ENCODE peak calls at places on chromosomes 12 and 14, in eight cellular contexts. Z is CD8-positive, alpha-beta memory T cell; T is prostate gland; K is tibial nerve; S is RWPE2; Q is mucosa of descending colon; R is effector memory CD4-positive, alpha-beta T cell; F is CD4-positive, CD25-positive, alpha-beta regulatory T cell. D is an unnamed sample. For H3K9me3, the result is how much of the 10 kb centered on the place peaks cover.

GRCh38 chr14:32077081-32078029 is at the start of gene ARHGAP5:
- DNase-seq in F (peak), T (no peak), K (no peak), Q (peak), S (peak), R (peak), Z (peak), D (no peak)

GRCh38 chr14:104157303-104157928 is 19.0 kb downstream of the KIF26A start:
- DNase-seq in K (no peak), S (no peak), R (no peak), T (no peak), Q (no peak), Z (no peak), F (no peak), D (no peak)

GRCh38 chr12:62817556-62818271 is 117.2 kb downstream of the PPM1H start:
- DNase-seq in Q (no peak), F (no peak), S (no peak), K (no peak), R (no peak), T (no peak), Z (no peak), D (no peak)

GRCh38 chr14:104207142-104207845 is 68.9 kb downstream of the KIF26A start:
- DNase-seq in R (no peak), K (no peak), Q (peak), F (no peak), S (no peak), Z (no peak), T (no peak), D (no peak)

GRCh38 chr12:104226672-104227071 is 11.1 kb downstream of the TXNRD1 start:
- DNase-seq in Q (no peak), S (no peak), T (no peak), Z (no peak), K (no peak), R (no peak), F (no peak), D (no peak)

GRCh38 chr12:14394317-14395058 is 29.0 kb downstream of the ATF7IP start:
- DNase-seq in K (no peak), T (peak), Z (no peak), Q (no peak), F (peak), S (no peak), R (no peak), D (no peak)

GRCh38 chr12:111033281-111034147 is 113.1 kb upstream of the MYL2 start:
- DNase-seq in R (no peak), Z (no peak), T (peak), Q (no peak), S (peak), K (no peak), F (no peak), D (no peak)

GRCh38 chr12:68327896-68328295 is 4.3 kb downstream of the MDM1 start:
- DNase-seq in K (no peak), Z (no peak), S (no peak), Q (no peak), T (no peak), R (no peak), F (no peak), D (no peak)

GRCh38 chr14:21090194-21090939 is 8.1 kb downstream of the ZNF219 start:
- DNase-seq in Q (peak), F (no peak), T (no peak), Z (no peak), R (no peak), K (no peak), S (no peak), D (no peak)

GRCh38 chr14:55133416-55133815 is 4.4 kb downstream of the LGALS3 start:
- DNase-seq in Q (no peak), S (no peak), K (no peak), F (no peak), T (no peak), R (no peak), Z (no peak), D (no peak)

GRCh38 chr12:113757223-113758002 is 208.7 kb downstream of the RBM19 start:
- DNase-seq in S (no peak), K (no peak), R (no peak), F (no peak), Z (no peak), T (no peak), Q (no peak), D (no peak)

GRCh38 chr12:58033831-58034230 is 92.5 kb downstream of the ATP23 start:
- DNase-seq in R (no peak), F (no peak), S (no peak), Z (no peak), T (no peak), Q (no peak), K (no peak), D (no peak)

GRCh38 chr12:63930971-63931370 is 86.5 kb downstream of the SRGAP1 start:
- DNase-seq in K (no peak), R (no peak), T (no peak), Q (no peak), F (no peak), Z (no peak), S (no peak), D (no peak)

GRCh38 chr14:103130965-103131364 is 7.7 kb downstream of the TNFAIP2 start:
- DNase-seq in R (no peak), K (no peak), Q (no peak), Z (no peak), F (no peak), S (peak), T (peak), D (no peak)

GRCh38 chr12:132396657-132397056 is 67.3 kb upstream of the GALNT9 start:
- DNase-seq in F (no peak), Z (no peak), K (no peak), Q (no peak), T (no peak), S (no peak), R (no peak), D (no peak)
- H3K9me3 ChIP-seq in F (under half), Z (under half), K (under half), Q (under half), T (under half), S (under half), R (under half), D (under half)

DNA sequence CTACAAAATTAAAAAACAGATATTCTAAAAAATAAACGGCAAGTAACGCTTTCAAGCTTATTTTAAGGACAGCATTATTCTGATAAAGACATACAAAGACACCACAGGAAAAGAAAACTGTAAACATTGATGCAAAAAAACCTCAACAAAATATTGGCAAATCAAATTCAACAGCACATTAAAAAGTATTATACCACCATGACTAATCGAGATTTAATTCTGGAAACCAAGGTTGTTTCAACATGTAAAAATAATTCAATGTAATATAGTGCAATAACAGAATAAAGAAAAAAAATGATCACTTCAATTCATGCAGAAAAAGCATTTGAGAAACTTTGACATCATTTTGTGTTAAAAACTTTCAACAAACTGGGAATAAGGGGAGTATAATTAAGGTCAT is 1323.2 kb downstream of the FSCB start:
- DNase-seq in F (no peak), Z (no peak), T (no peak), K (no peak), S (no peak), Q (no peak), R (no peak), D (no peak)
- H3K9me3 ChIP-seq in F (under half), Z (under half), T (under half), K (under half), S (under half), Q (under half), R (under half), D (under half)

GRCh38 chr14:85441909-85442643 is 87.9 kb upstream of the FLRT2 start:
- DNase-seq in T (no peak), F (no peak), Q (no peak), R (no peak), K (no peak), S (no peak), Z (no peak), D (no peak)
- H3K9me3 ChIP-seq in T (under half), F (under half), Q (under half), R (under half), K (under half), S (under half), Z (under half), D (under half)

GRCh38 chr12:92951006-92951405 is 21.9 kb upstream of the EEA1 start:
- DNase-seq in S (no peak), K (no peak), Q (no peak), Z (no peak), R (no peak), T (no peak), F (no peak), D (no peak)
- H3K9me3 ChIP-seq in S (under half), K (under half), Q (under half), Z (under half), R (under half), T (under half), F (under half), D (under half)

DNA sequence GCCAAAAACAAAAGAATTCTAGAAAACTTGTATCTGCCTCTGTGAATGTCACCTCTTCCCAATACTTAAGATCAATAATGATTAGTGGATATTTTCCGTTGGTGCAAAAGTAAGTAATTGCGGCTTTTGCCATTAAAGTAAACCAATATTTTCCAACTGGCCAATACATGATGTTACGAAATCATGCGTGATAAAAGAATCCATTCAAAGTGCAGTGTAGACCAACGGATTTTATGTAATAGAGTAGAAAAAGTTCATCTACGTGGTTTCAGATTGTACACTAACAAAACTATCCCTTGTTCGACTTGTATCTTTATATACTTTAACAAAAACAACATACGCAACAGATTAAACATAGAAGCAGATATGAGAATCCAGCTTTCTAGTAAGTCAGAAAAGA is 626 bp upstream of the ZNF268 start:
- DNase-seq in T (no peak), Z (no peak), F (no peak), S (no peak), K (no peak), Q (no peak), R (no peak), D (no peak)
- H3K9me3 ChIP-seq in T (under half), Z (under half), F (half or more), S (under half), K (under half), Q (half or more), R (under half), D (under half)

DNA sequence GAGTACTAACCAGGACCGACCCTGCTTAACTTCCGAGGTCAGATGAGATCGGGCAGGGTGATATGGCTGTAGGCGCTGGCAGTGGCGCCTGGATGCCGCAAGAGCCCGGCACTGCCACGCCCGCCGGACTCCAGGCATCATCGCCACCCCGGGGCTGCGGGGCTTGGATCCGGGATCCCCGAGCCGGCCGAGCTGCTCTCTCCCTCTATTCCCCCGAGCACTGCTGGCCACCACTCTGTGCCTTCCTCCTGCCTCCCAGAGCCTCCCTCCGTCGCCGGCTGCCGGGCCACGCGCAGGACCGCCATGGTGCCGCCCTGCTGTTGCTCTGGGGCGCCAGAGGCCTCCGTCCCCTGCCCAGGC is 153.2 kb upstream of the ALG10B start:
- DNase-seq in T (no peak), K (no peak), R (no peak), Q (no peak), Z (no peak), F (no peak), S (no peak), D (no peak)
- H3K9me3 ChIP-seq in T (under half), K (under half), R (under half), Q (under half), Z (under half), F (under half), S (under half), D (under half)

GRCh38 chr12:1706284-1707016 is 15.6 kb downstream of the ADIPOR2 start:
- DNase-seq in R (no peak), Q (no peak), F (peak), K (no peak), S (no peak), T (no peak), Z (no peak), D (no peak)
- H3K9me3 ChIP-seq in R (under half), Q (under half), F (under half), K (under half), S (under half), T (under half), Z (under half), D (under half)

DNA sequence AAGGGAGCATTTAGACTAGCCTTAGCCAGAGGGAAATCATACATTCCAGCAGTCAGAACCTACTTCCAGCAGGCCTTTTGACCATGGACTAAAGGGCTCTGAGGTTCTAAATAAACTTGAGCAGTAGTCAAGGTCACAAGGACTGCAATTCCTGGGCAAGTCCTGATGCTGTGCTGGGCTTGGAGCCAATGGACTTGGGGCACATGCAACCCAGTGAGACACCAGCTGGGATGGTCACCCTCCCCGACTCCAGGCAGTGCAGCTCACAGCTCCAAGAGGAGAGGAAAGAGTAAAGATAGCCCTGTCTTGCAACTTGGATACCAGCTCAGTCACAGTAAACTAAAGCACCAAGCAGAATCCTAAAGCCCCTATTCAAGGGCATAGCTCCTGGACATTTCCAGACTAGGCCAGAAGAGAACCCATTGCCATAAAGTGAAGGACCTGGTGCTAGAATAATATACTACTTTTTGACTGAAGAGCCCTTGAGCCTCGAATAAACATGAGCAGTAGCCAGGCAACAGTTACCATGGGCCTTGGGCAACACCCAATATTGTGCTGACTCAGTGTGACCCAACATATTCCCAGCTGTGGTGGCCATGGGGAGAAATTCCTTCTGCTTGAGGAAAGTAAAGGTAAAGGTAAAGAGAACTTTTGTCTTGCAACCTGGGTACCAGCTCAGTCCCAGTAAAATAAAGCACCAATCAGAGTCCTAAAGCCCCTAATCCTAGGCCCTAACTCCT is 226.2 kb upstream of the CLEC14A start:
- DNase-seq in R (no peak), F (no peak), T (no peak), Q (no peak), Z (no peak), K (no peak), S (no peak), D (no peak)
- H3K9me3 ChIP-seq in R (under half), F (under half), T (under half), Q (under half), Z (under half), K (under half), S (under half), D (under half)

DNA sequence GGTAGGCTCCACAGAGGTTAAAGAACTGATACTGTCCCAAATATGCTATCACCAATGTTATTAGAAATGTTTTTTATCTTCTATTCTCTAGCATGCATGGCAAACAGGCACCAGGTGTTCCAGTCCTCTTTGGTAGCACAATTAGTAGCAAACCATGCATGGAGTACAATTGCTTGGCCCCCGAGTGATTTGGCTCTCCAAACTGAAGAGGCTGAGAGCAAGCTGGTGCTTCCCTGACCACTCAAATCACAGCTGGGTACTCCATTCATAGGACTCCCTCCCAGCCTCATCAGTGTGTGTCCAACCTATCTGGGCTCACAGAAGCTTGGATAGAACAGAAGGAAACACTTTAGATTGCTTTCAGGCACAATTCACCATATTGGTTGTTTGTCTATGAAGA is 93.4 kb downstream of the DIO2 start:
- DNase-seq in K (no peak), T (no peak), S (no peak), R (no peak), Q (no peak), F (no peak), Z (no peak), D (no peak)
- H3K9me3 ChIP-seq in K (under half), T (under half), S (under half), R (under half), Q (under half), F (under half), Z (under half), D (under half)

GRCh38 chr12:21328578-21328977 is 6.1 kb downstream of the SLCO1A2 start:
- DNase-seq in R (no peak), T (no peak), F (no peak), Z (no peak), S (no peak), Q (no peak), K (no peak), D (no peak)

GRCh38 chr12:21334100-21334499 is 617 bp downstream of the SLCO1A2 start:
- DNase-seq in T (no peak), Q (no peak), R (no peak), S (no peak), K (no peak), Z (no peak), F (no peak), D (no peak)

GRCh38 chr12:21334771-21335325 is at the start of gene SLCO1A2:
- DNase-seq in T (no peak), K (no peak), Z (no peak), F (no peak), S (no peak), R (no peak), Q (no peak), D (no peak)

GRCh38 chr12:21336656-21337055 is 1.9 kb upstream of the SLCO1A2 start:
- DNase-seq in F (no peak), Q (no peak), T (peak), R (no peak), Z (no peak), S (no peak), K (no peak), D (no peak)

DNA sequence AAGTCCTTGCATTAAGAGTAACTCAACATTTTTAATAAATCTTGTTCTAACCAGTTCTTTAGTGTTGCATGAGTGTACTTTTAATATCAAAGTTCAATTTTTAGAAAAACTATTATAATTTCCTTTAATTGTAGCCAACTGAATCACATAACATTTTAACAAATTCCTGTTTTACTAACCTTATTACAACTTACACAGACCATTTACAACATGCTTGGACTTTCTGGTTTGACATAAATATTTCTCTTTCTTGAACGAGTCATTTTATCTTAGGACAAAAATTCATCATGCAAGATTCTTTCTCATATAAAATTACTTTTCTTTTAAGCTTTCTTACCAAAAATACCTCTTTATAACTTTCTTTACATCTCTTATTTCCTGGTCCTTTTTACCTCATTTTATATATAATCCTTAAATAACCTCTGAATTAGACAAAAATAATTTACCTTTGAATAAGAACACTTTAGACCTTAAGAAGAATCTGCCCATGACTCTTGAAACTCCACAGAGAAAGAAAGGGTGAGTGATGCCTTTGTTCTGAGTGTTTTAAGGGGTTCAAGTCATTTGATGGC is 3.9 kb downstream of the SLCO1A2 start:
- DNase-seq in K (no peak), Q (no peak), S (no peak), F (no peak), R (no peak), Z (no peak), T (no peak), D (no peak)
- H3K9me3 ChIP-seq in K (under half), Q (under half), S (under half), F (under half), R (under half), Z (under half), T (under half), D (under half)